ENCODE peak calls at places on chromosomes 5 and 9, in nine cellular contexts. S, H, W, B, Q, K, C, Y and M are unnamed samples.

GRCh38 chr5:58980890-58981289 is 398.0 kb downstream of the RAB3C start:
- DNase-seq in S (no peak), H (no peak), W (no peak), B (no peak), Q (no peak), K (no peak), C (no peak), Y (no peak), M (no peak)

GRCh38 chr9:130860458-130861316 is 25.6 kb downstream of the ABL1 start:
- DNase-seq in S (no peak), H (peak; percentile 97), W (peak; percentile 92), B (peak; percentile 91), Q (peak; percentile 72), K (peak; percentile 87), C (peak; percentile 83), Y (no peak), M (no peak)

GRCh38 chr9:90608141-90608540 is 34.5 kb downstream of the DIRAS2 start:
- DNase-seq in S (no peak), H (no peak), W (no peak), B (no peak), Q (no peak), K (no peak), C (no peak), Y (no peak), M (no peak)

GRCh38 chr9:87464110-87464991 is 33.3 kb upstream of the DAPK1 start:
- DNase-seq in S (no peak), H (peak; percentile 56), W (peak; percentile 20), B (peak; percentile 23), Q (peak; percentile 32), K (peak; percentile 26), C (no peak), Y (peak; percentile 88), M (no peak)

GRCh38 chr5:25028994-25029393 is 384.2 kb upstream of the CDH10 start:
- DNase-seq in S (no peak), H (no peak), W (no peak), B (no peak), Q (no peak), K (no peak), C (no peak), Y (no peak), M (no peak)

GRCh38 chr5:139985290-139985689 is 57.8 kb downstream of the NRG2 start:
- DNase-seq in S (no peak), H (no peak), W (no peak), B (no peak), Q (no peak), K (peak; percentile 67), C (no peak), Y (peak; percentile 55), M (no peak)

GRCh38 chr9:129455151-129455995 is 165.5 kb downstream of the C9orf50 start:
- DNase-seq in S (no peak), H (no peak), W (no peak), B (no peak), Q (no peak), K (no peak), C (no peak), Y (no peak), M (no peak)

GRCh38 chr5:89213584-89213983 is 330.6 kb upstream of the MEF2C start:
- DNase-seq in S (no peak), H (peak; percentile 50), W (peak; percentile 50), B (no peak), Q (no peak), K (no peak), C (peak; percentile 13), Y (no peak), M (no peak)

GRCh38 chr5:109196486-109196885 is 213.3 kb downstream of the PJA2 start:
- DNase-seq in S (no peak), H (no peak), W (no peak), B (no peak), Q (no peak), K (no peak), C (no peak), Y (no peak), M (no peak)

GRCh38 chr9:137319976-137320551 is 18.0 kb upstream of the NRARP start:
- DNase-seq in S (no peak), H (no peak), W (no peak), B (no peak), Q (no peak), K (no peak), C (no peak), Y (no peak), M (peak; percentile 16)

GRCh38 chr5:136115183-136115865 is 17.3 kb upstream of the SMAD5 start:
- DNase-seq in S (no peak), H (no peak), W (no peak), B (no peak), Q (no peak), K (peak; percentile 86), C (no peak), Y (no peak), M (no peak)

GRCh38 chr9:15373881-15374280 is 48.8 kb upstream of the SNAPC3 start:
- DNase-seq in S (no peak), H (peak; percentile 8), W (no peak), B (no peak), Q (no peak), K (no peak), C (peak; percentile 6), Y (no peak), M (no peak)

GRCh38 chr9:130395810-130396435 is 48.8 kb upstream of the ASS1 start:
- DNase-seq in S (no peak), H (no peak), W (no peak), B (no peak), Q (no peak), K (no peak), C (no peak), Y (no peak), M (no peak)

DNA sequence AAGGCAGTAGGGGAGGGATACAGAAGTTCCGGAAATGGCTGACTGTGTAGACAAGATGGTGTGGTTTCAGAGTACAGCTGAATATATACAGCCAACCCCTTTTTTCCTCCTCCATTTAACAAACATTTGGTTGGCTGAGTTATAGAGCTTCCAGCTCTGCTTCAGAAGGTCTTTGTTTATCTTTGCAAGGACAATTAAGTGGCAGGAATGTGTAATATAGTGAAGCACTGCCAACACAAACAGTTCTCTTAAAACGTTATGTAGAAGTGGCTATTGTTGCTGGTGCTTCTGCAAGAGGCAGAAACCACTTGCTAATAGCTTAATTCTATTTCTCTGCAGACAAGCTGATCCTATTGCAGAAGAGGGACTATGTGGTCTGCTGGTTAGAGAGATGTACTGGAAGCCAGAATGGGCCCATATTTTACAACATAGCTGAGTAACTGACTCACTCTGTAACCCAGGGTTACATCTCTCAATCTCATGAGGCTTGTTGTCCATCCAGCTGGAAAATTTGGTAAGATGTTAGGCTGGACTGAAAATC is 62.7 kb upstream of the OSMR start:
- DNase-seq in S (no peak), H (peak; percentile 93), W (peak; percentile 97), B (peak; percentile 49), Q (peak; percentile 56), K (peak; percentile 35), C (peak; percentile 83), Y (no peak), M (no peak)
- TF ChIP-seq CTCF in S (no peak), H (no peak), W (no peak), B (peak; percentile 35), Q (no peak), K (peak; percentile 7), C (peak; percentile 37), Y (no peak), M (no peak)

GRCh38 chr5:170748986-170749385 is 34.5 kb upstream of the GABRP start:
- DNase-seq in S (no peak), H (no peak), W (no peak), B (no peak), Q (no peak), K (no peak), C (no peak), Y (no peak), M (no peak)

GRCh38 chr5:170747357-170747756 is 36.2 kb upstream of the GABRP start:
- DNase-seq in S (no peak), H (no peak), W (no peak), B (no peak), Q (no peak), K (no peak), C (no peak), Y (no peak), M (no peak)

GRCh38 chr5:170746952-170747340 is 36.6 kb upstream of the GABRP start:
- DNase-seq in S (no peak), H (no peak), W (no peak), B (no peak), Q (no peak), K (no peak), C (no peak), Y (no peak), M (no peak)

GRCh38 chr5:170746081-170746951 is 37.2 kb upstream of the GABRP start:
- DNase-seq in S (no peak), H (no peak), W (no peak), B (no peak), Q (no peak), K (no peak), C (no peak), Y (no peak), M (no peak)

GRCh38 chr5:170747851-170748250 is 35.7 kb upstream of the GABRP start:
- DNase-seq in S (peak; percentile 57), H (peak; percentile 21), W (no peak), B (no peak), Q (no peak), K (no peak), C (no peak), Y (no peak), M (no peak)
- TF ChIP-seq CTCF in S (peak; percentile 65), H (peak; percentile 45), W (peak; percentile 31), B (no peak), Q (no peak), K (peak; percentile 15), C (peak; percentile 46), Y (peak; percentile 2), M (no peak)

GRCh38 chr5:91245074-91245452 is 138.1 kb downstream of the ARRDC3 start:
- DNase-seq in S (no peak), H (no peak), W (no peak), B (no peak), Q (no peak), K (no peak), C (no peak), Y (no peak), M (no peak)

GRCh38 chr5:91243859-91244258 is 139.3 kb downstream of the ARRDC3 start:
- DNase-seq in S (no peak), H (no peak), W (no peak), B (no peak), Q (no peak), K (no peak), C (no peak), Y (no peak), M (no peak)

GRCh38 chr5:91243286-91243685 is 139.8 kb downstream of the ARRDC3 start:
- DNase-seq in S (no peak), H (no peak), W (no peak), B (no peak), Q (no peak), K (no peak), C (no peak), Y (no peak), M (no peak)

GRCh38 chr5:91244380-91245073 is 138.6 kb downstream of the ARRDC3 start:
- DNase-seq in S (no peak), H (no peak), W (no peak), B (no peak), Q (no peak), K (no peak), C (no peak), Y (no peak), M (no peak)

GRCh38 chr5:91245871-91246270 is 137.2 kb downstream of the ARRDC3 start:
- DNase-seq in S (no peak), H (peak; percentile 28), W (no peak), B (no peak), Q (no peak), K (no peak), C (no peak), Y (no peak), M (no peak)
- TF ChIP-seq CTCF in S (no peak), H (no peak), W (peak; percentile 19), B (no peak), Q (no peak), K (no peak), C (peak; percentile 5), Y (no peak), M (no peak)

GRCh38 chr5:57741326-57741725 is 258.7 kb upstream of the ACTBL2 start:
- DNase-seq in S (no peak), H (no peak), W (no peak), B (no peak), Q (no peak), K (peak; percentile 6), C (no peak), Y (no peak), M (no peak)
- TF ChIP-seq CTCF in S (no peak), H (no peak), W (no peak), B (no peak), Q (no peak), K (no peak), C (no peak), Y (no peak), M (no peak)